ENCODE peak calls at places on chromosomes 3 and 15, in six cellular contexts. C is cardiac fibroblast, J is glutamatergic neuron, A is NCI-H2029, M is NCI-H2081, T is T1000. K is an unnamed sample.

GRCh38 chr15:83199288-83199687 is 8.3 kb downstream of the HDGFL3 start:
- DNase-seq in A (no peak), T (no peak), M (no peak), J (no peak), C (no peak), K (no peak)

GRCh38 chr3:159620873-159621272 is 367.8 kb upstream of the IL12A start:
- DNase-seq in M (no peak), T (no peak), C (peak), A (no peak), J (no peak), K (no peak)

GRCh38 chr15:80967451-80967850 is 22.2 kb downstream of the MESD start:
- DNase-seq in T (no peak), C (peak), J (no peak), A (no peak), M (no peak), K (no peak)

GRCh38 chr15:39409876-39410505 is 170.9 kb upstream of the THBS1 start:
- DNase-seq in M (no peak), J (no peak), A (no peak), T (no peak), C (peak), K (no peak)

GRCh38 chr3:120435621-120436020 is 15.2 kb downstream of the FSTL1 start:
- DNase-seq in J (no peak), M (peak), T (no peak), A (no peak), C (peak), K (no peak)

GRCh38 chr3:129855454-129856419 is 37.8 kb downstream of the TMCC1 start:
- DNase-seq in A (no peak), T (no peak), C (peak), J (no peak), M (no peak), K (no peak)

GRCh38 chr15:61575597-61575996 is 346.5 kb upstream of the RORA start:
- DNase-seq in C (no peak), A (no peak), J (no peak), M (no peak), T (no peak), K (no peak)

GRCh38 chr3:101732240-101732641 is 7.8 kb downstream of the CEP97 start:
- DNase-seq in T (no peak), M (no peak), C (no peak), A (no peak), J (no peak), K (no peak)

GRCh38 chr15:38878946-38879345 is 314.3 kb upstream of the RASGRP1 start:
- DNase-seq in C (no peak), M (no peak), J (no peak), A (no peak), T (no peak), K (peak)

GRCh38 chr3:29536016-29536736 is 255.3 kb downstream of the RBMS3 start:
- DNase-seq in M (no peak), J (no peak), T (no peak), C (peak), A (no peak), K (no peak)

GRCh38 chr3:11120091-11120845 is 34.0 kb upstream of the HRH1 start:
- DNase-seq in T (no peak), M (no peak), C (peak), A (no peak), J (no peak), K (no peak)

GRCh38 chr15:45573961-45574629 is 13.1 kb upstream of the BLOC1S6 start:
- DNase-seq in C (peak), M (no peak), T (no peak), A (no peak), J (peak), K (no peak)

GRCh38 chr15:55007561-55007960 is 189.2 kb downstream of the RSL24D1 start:
- DNase-seq in C (no peak), A (peak), J (no peak), M (no peak), T (no peak), K (no peak)

GRCh38 chr15:40258544-40258943 is 19.7 kb downstream of the PAK6 start:
- DNase-seq in T (no peak), A (no peak), J (no peak), C (no peak), M (no peak), K (no peak)

GRCh38 chr3:73580343-73580742 is 44.4 kb downstream of the PDZRN3 start:
- DNase-seq in J (no peak), A (peak), T (peak), C (peak), M (peak), K (peak)

GRCh38 chr3:155497930-155498647 is 204.6 kb upstream of the STRIT1 start:
- DNase-seq in C (peak), A (no peak), T (peak), J (no peak), M (no peak), K (no peak)

GRCh38 chr3:179882322-179882721 is 154.4 kb downstream of the PEX5L start:
- DNase-seq in A (no peak), M (peak), J (no peak), T (no peak), C (no peak), K (no peak)

GRCh38 chr15:60315878-60316277 is 81.9 kb downstream of the ANXA2 start:
- DNase-seq in J (no peak), C (no peak), A (no peak), T (no peak), M (no peak), K (no peak)

GRCh38 chr3:44136421-44136820 is 105.3 kb upstream of the TOPAZ1 start:
- DNase-seq in J (no peak), C (no peak), A (no peak), T (peak), M (no peak), K (no peak)

GRCh38 chr3:12559520-12559919 is 2.6 kb downstream of the MKRN2 start:
- DNase-seq in J (no peak), T (no peak), A (no peak), M (no peak), C (no peak), K (no peak)

GRCh38 chr3:30747771-30748281 is 141.4 kb downstream of the TGFBR2 start:
- DNase-seq in J (no peak), M (peak), C (peak), A (no peak), T (no peak), K (no peak)

GRCh38 chr3:195173696-195174095 is 97.3 kb downstream of the XXYLT1 start:
- DNase-seq in J (no peak), T (no peak), A (no peak), M (no peak), C (no peak), K (no peak)

GRCh38 chr3:46406786-46407611 is at the start of the genes CCR5AS and CCRL2:
- DNase-seq in C (no peak), M (no peak), A (no peak), J (no peak), T (no peak), K (peak)

GRCh38 chr3:194961149-194961548 is 275.5 kb downstream of the FAM43A start:
- DNase-seq in M (no peak), T (no peak), A (no peak), C (no peak), J (no peak), K (no peak)

GRCh38 chr15:59244337-59244736 is 37.7 kb downstream of the LDHAL6B start:
- DNase-seq in J (no peak), T (no peak), A (no peak), C (no peak), M (no peak), K (no peak)

GRCh38 chr3:120796944-120797343 is 54.4 kb downstream of the GTF2E1 start:
- DNase-seq in A (no peak), J (no peak), M (no peak), T (no peak), C (no peak), K (no peak)

GRCh38 chr3:181265750-181266333 is 276.3 kb upstream of the DNAJC19 start:
- DNase-seq in T (no peak), M (no peak), J (no peak), C (no peak), A (peak), K (no peak)

GRCh38 chr3:160400048-160400630 is 689 bp downstream of the SMC4 start:
- DNase-seq in A (no peak), T (peak), M (peak), C (peak), J (peak), K (peak)

GRCh38 chr3:126939347-126939735 is 43.6 kb upstream of the PLXNA1 start:
- DNase-seq in M (no peak), A (no peak), C (no peak), J (no peak), T (no peak), K (no peak)

GRCh38 chr3:178714971-178715832 is 179.0 kb downstream of the KCNMB2 start:
- DNase-seq in T (no peak), C (no peak), J (no peak), M (no peak), A (no peak), K (no peak)

GRCh38 chr15:62517541-62517940 is 352.5 kb upstream of the C2CD4B start:
- DNase-seq in J (no peak), C (no peak), M (no peak), A (no peak), T (no peak), K (no peak)

GRCh38 chr3:50617096-50617791 is at the start of gene MAPKAPK3:
- DNase-seq in T (no peak), C (peak), M (no peak), A (no peak), J (peak), K (peak)

GRCh38 chr3:192553707-192554106 is 173.6 kb downstream of the FGF12 start:
- DNase-seq in C (no peak), A (no peak), J (no peak), M (no peak), T (no peak), K (no peak)

GRCh38 chr3:170128259-170128976 is 53.1 kb downstream of the PHC3 start:
- DNase-seq in A (no peak), M (no peak), C (no peak), T (no peak), J (no peak), K (no peak)

GRCh38 chr3:65595222-65595996 is 443.3 kb downstream of the MAGI1 start:
- DNase-seq in C (no peak), T (no peak), J (no peak), M (no peak), A (no peak), K (no peak)

GRCh38 chr3:126380011-126380768 is 14.5 kb upstream of the CFAP100 start:
- DNase-seq in C (no peak), A (no peak), M (no peak), J (no peak), T (no peak), K (no peak)

GRCh38 chr3:49076627-49077026 is 17.2 kb downstream of the QRICH1 start:
- DNase-seq in J (no peak), C (no peak), M (no peak), A (no peak), T (no peak), K (no peak)

GRCh38 chr3:187519428-187519890 is 150.7 kb downstream of the SST start:
- DNase-seq in T (peak), M (no peak), J (no peak), C (peak), A (no peak), K (no peak)

GRCh38 chr3:140170612-140171011 is 235.6 kb downstream of the CLSTN2 start:
- DNase-seq in C (no peak), J (no peak), A (no peak), M (no peak), T (no peak), K (no peak)